ENCODE peak calls at places on chromosomes 5 and 9, in ten cellular contexts. One of them, this sample, is unnamed.

GRCh38 chr5:131999991-132000490 is 11.4 kb downstream of the ACSL6 start:
- DNase-seq in heart right ventricle: no peak
- DNase-seq in KBM-7: no peak
- DNase-seq in GM23338: no peak
- DNase-seq in caudate nucleus: no peak
- DNase-seq in HTR-8/SVneo: no peak
- DNase-seq in NCI-H774: no peak
- DNase-seq in HT-29: no peak
- DNase-seq in neuronal stem cell: no peak
- DNase-seq in SK-MEL-5: no peak
- DNase-seq in this sample: no peak

GRCh38 chr9:23766613-23767012 is 59.4 kb downstream of the ELAVL2 start:
- DNase-seq in HT-29: no peak
- DNase-seq in heart right ventricle: no peak
- DNase-seq in HTR-8/SVneo: no peak
- DNase-seq in GM23338: no peak
- DNase-seq in KBM-7: no peak
- DNase-seq in NCI-H774: no peak
- DNase-seq in neuronal stem cell: no peak
- DNase-seq in SK-MEL-5: no peak
- DNase-seq in caudate nucleus: no peak
- DNase-seq in this sample: no peak

GRCh38 chr9:88766778-88767503 is 224.3 kb upstream of the S1PR3 start:
- DNase-seq in neuronal stem cell: no peak
- DNase-seq in NCI-H774: no peak
- DNase-seq in HT-29: peak
- DNase-seq in caudate nucleus: no peak
- DNase-seq in SK-MEL-5: no peak
- DNase-seq in HTR-8/SVneo: no peak
- DNase-seq in KBM-7: no peak
- DNase-seq in heart right ventricle: no peak
- DNase-seq in GM23338: no peak
- DNase-seq in this sample: no peak

GRCh38 chr9:128222026-128222425 is 18.8 kb downstream of the DNM1 start:
- DNase-seq in NCI-H774: no peak
- DNase-seq in neuronal stem cell: no peak
- DNase-seq in HT-29: no peak
- DNase-seq in GM23338: no peak
- DNase-seq in caudate nucleus: no peak
- DNase-seq in KBM-7: no peak
- DNase-seq in heart right ventricle: no peak
- DNase-seq in SK-MEL-5: no peak
- DNase-seq in HTR-8/SVneo: no peak
- DNase-seq in this sample: no peak

GRCh38 chr5:140228364-140228837 is 53.4 kb downstream of the CYSTM1 start:
- DNase-seq in SK-MEL-5: no peak
- DNase-seq in NCI-H774: no peak
- DNase-seq in caudate nucleus: no peak
- DNase-seq in HTR-8/SVneo: no peak
- DNase-seq in GM23338: no peak
- DNase-seq in heart right ventricle: no peak
- DNase-seq in neuronal stem cell: no peak
- DNase-seq in HT-29: no peak
- DNase-seq in KBM-7: no peak
- DNase-seq in this sample: peak

GRCh38 chr5:867300-867699 is 16.5 kb upstream of the ZDHHC11 start:
- DNase-seq in GM23338: peak
- DNase-seq in SK-MEL-5: no peak
- DNase-seq in heart right ventricle: no peak
- DNase-seq in HTR-8/SVneo: no peak
- DNase-seq in caudate nucleus: no peak
- DNase-seq in HT-29: no peak
- DNase-seq in KBM-7: no peak
- DNase-seq in neuronal stem cell: no peak
- DNase-seq in NCI-H774: no peak
- DNase-seq in this sample: no peak

GRCh38 chr5:138565100-138565821 is 9.9 kb downstream of the HSPA9 start:
- DNase-seq in NCI-H774: no peak
- DNase-seq in SK-MEL-5: no peak
- DNase-seq in neuronal stem cell: no peak
- DNase-seq in GM23338: no peak
- DNase-seq in heart right ventricle: no peak
- DNase-seq in caudate nucleus: no peak
- DNase-seq in KBM-7: no peak
- DNase-seq in HTR-8/SVneo: no peak
- DNase-seq in HT-29: no peak
- DNase-seq in this sample: no peak

GRCh38 chr5:94777163-94777885 is 158.9 kb downstream of the SLF1 start:
- DNase-seq in NCI-H774: no peak
- DNase-seq in SK-MEL-5: no peak
- DNase-seq in KBM-7: no peak
- DNase-seq in HTR-8/SVneo: no peak
- DNase-seq in caudate nucleus: no peak
- DNase-seq in neuronal stem cell: no peak
- DNase-seq in heart right ventricle: no peak
- DNase-seq in GM23338: no peak
- DNase-seq in HT-29: no peak
- DNase-seq in this sample: no peak

GRCh38 chr5:81852277-81853004 is 101.5 kb upstream of the SSBP2 start:
- DNase-seq in GM23338: peak
- DNase-seq in caudate nucleus: no peak
- DNase-seq in heart right ventricle: no peak
- DNase-seq in KBM-7: peak
- DNase-seq in HTR-8/SVneo: no peak
- DNase-seq in NCI-H774: peak
- DNase-seq in neuronal stem cell: peak
- DNase-seq in SK-MEL-5: no peak
- DNase-seq in HT-29: no peak
- DNase-seq in this sample: peak

GRCh38 chr5:141040093-141040762 is 10.9 kb upstream of the PCDHB1 start:
- DNase-seq in HTR-8/SVneo: peak
- DNase-seq in caudate nucleus: peak
- DNase-seq in HT-29: peak
- DNase-seq in heart right ventricle: peak
- DNase-seq in neuronal stem cell: peak
- DNase-seq in NCI-H774: peak
- DNase-seq in GM23338: peak
- DNase-seq in SK-MEL-5: peak
- DNase-seq in KBM-7: peak
- DNase-seq in this sample: no peak

GRCh38 chr5:179679014-179679674 is 1.7 kb downstream of the CBY3 start:
- DNase-seq in KBM-7: no peak
- DNase-seq in HT-29: no peak
- DNase-seq in NCI-H774: peak
- DNase-seq in heart right ventricle: peak
- DNase-seq in neuronal stem cell: peak
- DNase-seq in caudate nucleus: no peak
- DNase-seq in HTR-8/SVneo: no peak
- DNase-seq in GM23338: peak
- DNase-seq in SK-MEL-5: no peak
- DNase-seq in this sample: peak

GRCh38 chr5:128304121-128304520 is 220.6 kb downstream of the SLC12A2 start:
- DNase-seq in SK-MEL-5: no peak
- DNase-seq in GM23338: no peak
- DNase-seq in neuronal stem cell: no peak
- DNase-seq in caudate nucleus: no peak
- DNase-seq in heart right ventricle: no peak
- DNase-seq in HTR-8/SVneo: peak
- DNase-seq in KBM-7: no peak
- DNase-seq in NCI-H774: no peak
- DNase-seq in HT-29: no peak
- DNase-seq in this sample: no peak

GRCh38 chr9:91047993-91048607 is 246.5 kb downstream of the SYK start:
- DNase-seq in GM23338: no peak
- DNase-seq in caudate nucleus: no peak
- DNase-seq in NCI-H774: no peak
- DNase-seq in neuronal stem cell: no peak
- DNase-seq in HT-29: no peak
- DNase-seq in HTR-8/SVneo: no peak
- DNase-seq in heart right ventricle: no peak
- DNase-seq in SK-MEL-5: no peak
- DNase-seq in KBM-7: no peak
- DNase-seq in this sample: no peak

GRCh38 chr9:136881691-136882108 is 4.6 kb upstream of the TRAF2 start:
- DNase-seq in HTR-8/SVneo: no peak
- DNase-seq in heart right ventricle: peak
- DNase-seq in caudate nucleus: no peak
- DNase-seq in neuronal stem cell: no peak
- DNase-seq in HT-29: no peak
- DNase-seq in SK-MEL-5: peak
- DNase-seq in GM23338: no peak
- DNase-seq in KBM-7: no peak
- DNase-seq in NCI-H774: no peak
- DNase-seq in this sample: peak

GRCh38 chr5:50711280-50711679 is 44.8 kb downstream of the PARP8 start:
- DNase-seq in neuronal stem cell: no peak
- DNase-seq in NCI-H774: peak
- DNase-seq in HTR-8/SVneo: peak
- DNase-seq in GM23338: no peak
- DNase-seq in heart right ventricle: peak
- DNase-seq in KBM-7: peak
- DNase-seq in HT-29: peak
- DNase-seq in SK-MEL-5: peak
- DNase-seq in caudate nucleus: no peak
- DNase-seq in this sample: peak

GRCh38 chr9:23635276-23635675 is 190.8 kb downstream of the ELAVL2 start:
- DNase-seq in caudate nucleus: no peak
- DNase-seq in NCI-H774: no peak
- DNase-seq in SK-MEL-5: no peak
- DNase-seq in heart right ventricle: no peak
- DNase-seq in HTR-8/SVneo: no peak
- DNase-seq in HT-29: no peak
- DNase-seq in neuronal stem cell: no peak
- DNase-seq in GM23338: no peak
- DNase-seq in KBM-7: no peak
- DNase-seq in this sample: no peak

GRCh38 chr5:153551537-153552079 is 61.1 kb downstream of the GRIA1 start:
- DNase-seq in HT-29: peak
- DNase-seq in NCI-H774: no peak
- DNase-seq in GM23338: peak
- DNase-seq in heart right ventricle: no peak
- DNase-seq in SK-MEL-5: no peak
- DNase-seq in KBM-7: no peak
- DNase-seq in caudate nucleus: no peak
- DNase-seq in neuronal stem cell: no peak
- DNase-seq in HTR-8/SVneo: peak
- DNase-seq in this sample: no peak

GRCh38 chr5:109100971-109101370 is 308.8 kb downstream of the PJA2 start:
- DNase-seq in SK-MEL-5: no peak
- DNase-seq in NCI-H774: no peak
- DNase-seq in HTR-8/SVneo: no peak
- DNase-seq in GM23338: no peak
- DNase-seq in heart right ventricle: no peak
- DNase-seq in neuronal stem cell: no peak
- DNase-seq in KBM-7: no peak
- DNase-seq in HT-29: no peak
- DNase-seq in caudate nucleus: no peak
- DNase-seq in this sample: no peak